ENCODE peak calls at places on chromosomes 13 and 19, in four cellular contexts. O, S, X and Q are unnamed samples. For H3K4me1, the result is how much of the 10 kb centered on the place peaks cover.

GRCh38 chr19:42122691-42123607 is 9.3 kb downstream of the POU2F2 start:
- DNase-seq in S (no peak), O (no peak), X (no peak), Q (no peak)

GRCh38 chr13:111622051-111622531 is 301.6 kb downstream of the TEX29 start:
- DNase-seq in O (no peak), S (no peak), X (no peak), Q (no peak)

GRCh38 chr19:53873451-53874383 is 6.0 kb downstream of the MYADM start:
- DNase-seq in S (no peak), X (no peak), O (no peak), Q (peak)

GRCh38 chr13:51251480-51251879 is 29.3 kb downstream of the FAM124A start:
- DNase-seq in X (no peak), O (no peak), S (no peak), Q (peak)

GRCh38 chr13:110711778-110712070 is 1.8 kb upstream of the ING1 start:
- DNase-seq in S (no peak), X (no peak), O (no peak), Q (no peak)

GRCh38 chr19:45927565-45928261 is 13.1 kb upstream of the NANOS2 start:
- DNase-seq in S (peak), X (peak), O (peak), Q (peak)

GRCh38 chr13:59000770-59001169 is 1163.0 kb downstream of the DIAPH3 start:
- DNase-seq in X (no peak), S (peak), O (no peak), Q (no peak)

GRCh38 chr13:107113387-107113786 is 545.5 kb upstream of the ARGLU1 start:
- DNase-seq in O (no peak), S (no peak), X (no peak), Q (no peak)

GRCh38 chr19:29745253-29745652 is 30.2 kb upstream of the C19orf12 start:
- DNase-seq in X (no peak), S (no peak), O (no peak), Q (no peak)

GRCh38 chr19:43524922-43525835 is 1.8 kb downstream of the ETHE1 start:
- DNase-seq in S (peak), X (peak), O (peak), Q (peak)

GRCh38 chr13:94176576-94176975 is 302.9 kb downstream of the DCT start:
- DNase-seq in O (no peak), X (no peak), S (no peak), Q (no peak)

GRCh38 chr13:52128714-52129700 is at the start of gene NEK5:
- DNase-seq in O (peak), S (peak), X (no peak), Q (peak)

GRCh38 chr19:14061081-14061749 is 661 bp downstream of the PALM3 start:
- DNase-seq in S (peak), O (no peak), X (no peak), Q (no peak)

GRCh38 chr19:6720369-6721112 is at the start of gene C3:
- DNase-seq in X (peak), S (no peak), O (no peak), Q (peak)

DNA sequence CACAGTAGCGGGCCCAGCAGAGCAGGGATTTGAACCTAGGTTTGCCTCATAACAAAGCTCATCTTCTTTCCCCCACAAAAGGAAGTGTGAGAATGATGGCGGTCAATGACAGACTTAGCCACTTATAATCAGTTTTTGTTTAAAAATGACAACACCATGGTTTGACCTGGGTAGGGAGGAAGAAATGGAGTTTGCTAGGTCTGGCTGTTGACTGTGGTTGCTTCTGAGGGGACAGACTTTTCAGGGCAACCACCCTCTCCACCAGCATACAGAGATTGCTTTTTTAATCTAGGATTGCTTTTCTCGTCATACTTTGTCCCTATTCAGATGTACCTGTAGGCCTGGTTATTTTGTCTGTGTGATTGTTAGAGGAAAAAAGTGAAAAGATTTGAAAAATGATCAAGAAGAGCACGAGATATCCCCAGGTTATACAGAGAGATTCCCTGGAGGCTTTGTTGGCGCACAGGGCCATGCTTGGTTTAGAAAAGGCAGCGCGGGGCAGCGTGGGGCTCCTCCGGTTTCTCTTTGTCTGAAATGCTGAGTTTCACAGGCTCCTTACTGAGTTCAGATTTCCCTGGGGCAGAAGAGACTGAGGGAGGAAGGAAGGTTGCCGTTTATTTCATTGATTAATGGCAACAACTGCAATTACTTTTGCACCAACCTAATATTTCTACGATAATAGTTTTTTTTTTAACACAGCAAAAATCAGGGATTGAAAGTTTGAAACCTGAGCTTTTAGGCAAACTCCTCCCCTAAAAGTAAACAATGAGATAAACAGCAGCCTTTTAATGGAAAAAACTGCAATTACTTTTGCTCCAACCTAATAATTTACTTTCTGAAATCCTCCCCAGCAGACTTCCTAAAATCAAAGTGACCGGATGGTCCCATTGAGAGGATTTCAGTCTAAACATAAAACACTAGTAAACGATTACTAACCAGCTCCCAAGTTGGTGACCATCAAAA is 97.0 kb upstream of the RNF113B start:
- DNase-seq in S (no peak), X (no peak), O (no peak), Q (no peak)
- H3K4me1 ChIP-seq in S (under half), X (under half), O (under half), Q (under half)

GRCh38 chr19:35142531-35143230 is 374 bp upstream of the FXYD7 start:
- DNase-seq in S (no peak), O (peak), X (no peak), Q (no peak)

GRCh38 chr19:35143231-35143715 is at the start of gene FXYD7:
- DNase-seq in O (peak), X (no peak), S (no peak), Q (no peak)

GRCh38 chr19:35140207-35140897 is 1.7 kb downstream of the FXYD1 start:
- DNase-seq in X (no peak), S (no peak), O (peak), Q (no peak)

GRCh38 chr19:35140898-35141626 is 2.0 kb upstream of the FXYD7 start:
- DNase-seq in S (peak), X (peak), O (peak), Q (peak)

DNA sequence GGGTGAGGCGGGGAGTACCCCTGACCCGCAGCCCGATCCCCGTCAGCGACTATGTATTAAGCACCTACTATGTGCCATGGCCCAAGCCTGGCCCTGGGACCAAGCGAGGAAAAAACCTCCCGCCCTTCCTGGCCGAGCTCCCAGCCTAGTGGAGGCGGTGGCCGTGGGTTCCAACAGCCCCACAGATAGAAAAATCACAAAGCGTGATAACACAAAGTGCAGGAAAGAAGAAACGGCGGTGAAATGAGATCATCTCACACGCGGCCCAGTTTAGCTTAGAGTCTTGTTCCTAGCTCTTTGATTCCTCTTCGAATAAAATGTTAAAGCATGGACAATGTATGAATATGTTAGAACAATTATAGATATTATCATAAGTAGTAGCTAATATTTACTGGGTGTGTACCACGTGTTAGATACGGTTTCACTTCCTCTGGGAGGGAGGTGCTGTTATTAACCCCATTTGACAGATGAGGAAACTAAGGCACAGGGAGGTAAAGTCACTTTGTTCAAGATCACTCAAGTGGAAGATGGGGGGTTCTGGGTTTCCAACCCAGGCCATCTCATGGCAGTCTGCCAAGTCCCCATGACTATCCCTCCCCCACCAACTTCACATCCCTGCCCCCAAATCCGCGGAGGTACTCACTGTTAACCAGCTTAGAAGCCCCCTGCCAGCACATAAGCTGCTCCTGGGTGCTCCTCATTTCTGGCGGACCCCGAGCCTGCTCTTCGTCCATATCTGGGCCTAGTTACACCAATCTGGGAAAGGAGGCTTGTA is 1.2 kb upstream of the FXYD7 start:
- DNase-seq in O (no peak), S (no peak), X (no peak), Q (no peak)
- H3K4me1 ChIP-seq in O (under half), S (under half), X (under half), Q (under half)

DNA sequence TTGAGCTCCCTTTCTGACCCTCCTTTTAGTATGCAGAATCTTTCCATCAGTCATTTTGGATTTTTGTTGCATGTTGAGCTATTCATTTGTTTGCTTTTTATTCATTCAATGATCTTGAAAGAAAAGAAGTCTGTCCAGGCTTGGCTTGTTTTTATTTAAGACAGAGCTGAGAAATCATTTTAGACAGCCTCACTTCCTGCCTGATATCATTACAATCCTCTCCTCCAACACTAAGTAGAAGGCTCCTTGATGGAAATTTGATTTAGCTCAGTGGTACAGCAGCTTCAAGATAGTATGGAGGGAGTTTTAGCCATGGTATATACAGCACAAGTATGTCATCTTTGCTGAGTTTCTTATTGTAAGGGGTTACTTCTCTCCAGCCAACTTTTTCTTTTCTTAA is 28.4 kb downstream of the MBNL2 start:
- DNase-seq in O (no peak), X (no peak), S (no peak), Q (no peak)
- H3K4me1 ChIP-seq in O (under half), X (under half), S (under half), Q (under half)

GRCh38 chr13:32266130-32266529 is 49.0 kb downstream of the ZAR1L start:
- DNase-seq in S (no peak), O (no peak), X (no peak), Q (no peak)
- H3K4me1 ChIP-seq in S (under half), O (under half), X (under half), Q (under half)

GRCh38 chr13:84641491-84641890 is 759.2 kb upstream of the SLITRK1 start:
- DNase-seq in O (no peak), X (no peak), S (peak), Q (no peak)
- H3K4me1 ChIP-seq in O (under half), X (under half), S (under half), Q (under half)

GRCh38 chr19:18263324-18264215 is 10.7 kb downstream of the IQCN start:
- DNase-seq in S (no peak), X (no peak), O (no peak), Q (no peak)
- H3K4me1 ChIP-seq in S (under half), X (under half), O (under half), Q (under half)

DNA sequence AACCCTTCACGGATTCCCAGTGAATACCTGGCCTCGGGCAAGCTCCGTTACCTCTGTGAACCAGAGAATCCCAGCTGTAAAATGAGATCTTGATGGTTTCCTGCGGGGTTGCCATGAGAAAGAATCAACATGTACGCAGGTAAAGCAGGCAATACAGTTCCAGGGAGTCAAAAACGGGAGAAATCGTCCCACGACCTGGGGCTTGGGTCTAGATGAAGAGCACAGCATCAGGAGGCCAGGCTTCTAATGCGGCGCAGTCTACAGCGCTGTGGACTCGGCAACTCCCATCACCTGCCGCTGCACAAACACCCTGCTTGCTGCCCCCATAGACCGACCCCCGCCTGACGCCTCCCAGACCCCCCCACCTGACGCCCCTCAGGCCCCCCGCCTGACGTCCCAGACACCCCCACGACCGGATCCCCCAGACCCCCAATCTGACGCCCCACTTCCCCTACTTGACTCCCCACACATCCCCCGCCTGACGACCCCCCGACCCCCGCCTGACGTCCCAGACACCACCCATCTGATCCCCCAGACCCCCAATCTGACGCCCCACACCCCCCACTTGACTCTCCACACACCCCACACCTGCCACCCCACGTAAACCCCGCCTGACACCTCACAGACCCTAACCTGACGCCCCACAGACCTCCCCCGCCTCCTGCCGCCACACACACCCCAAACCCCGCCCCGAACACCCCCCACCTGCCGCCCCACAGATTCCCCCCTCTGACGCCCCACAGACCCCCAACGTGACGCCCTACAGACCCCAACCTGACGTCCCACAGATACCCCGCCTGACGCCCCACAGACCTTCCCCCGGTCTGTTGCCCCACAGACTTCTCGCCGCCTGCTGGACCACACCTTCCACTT is 589 bp downstream of the LIG4 start:
- DNase-seq in X (no peak), O (peak), S (no peak), Q (no peak)
- H3K4me1 ChIP-seq in X (under half), O (under half), S (under half), Q (under half)